ENCODE peak calls at places on chromosomes 2 and 18, in eight cellular contexts. I, A, W, Q, H, B, L and N are unnamed samples. For H3K9me3, the result is how much of the 10 kb centered on the place peaks cover.

GRCh38 chr2:136381722-136382633 is 264.0 kb upstream of the CXCR4 start:
- DNase-seq in H (no peak), Q (no peak), W (no peak), A (no peak), I (peak), L (peak), B (no peak), N (peak)

GRCh38 chr2:18065264-18065663 is 186.8 kb downstream of the KCNS3 start:
- DNase-seq in Q (no peak), W (no peak), B (no peak), A (no peak), L (no peak), H (no peak), I (no peak), N (no peak)

GRCh38 chr2:25479761-25480160 is 138.0 kb upstream of the DNMT3A start:
- DNase-seq in L (no peak), Q (no peak), H (no peak), I (no peak), A (no peak), W (no peak), B (no peak), N (no peak)

GRCh38 chr2:43132523-43133301 is 93.7 kb downstream of the ZFP36L2 start:
- DNase-seq in W (no peak), I (no peak), A (no peak), B (no peak), H (no peak), L (no peak), Q (no peak), N (no peak)

GRCh38 chr2:148903946-148904345 is 28.9 kb downstream of the KIF5C start:
- DNase-seq in L (no peak), I (no peak), A (no peak), H (no peak), W (no peak), B (no peak), Q (no peak), N (no peak)

GRCh38 chr2:184444217-184444616 is 154.1 kb upstream of the ZNF804A start:
- DNase-seq in W (no peak), A (no peak), I (no peak), L (no peak), Q (no peak), B (no peak), H (no peak), N (no peak)

GRCh38 chr2:232479341-232480200 is 8.1 kb downstream of the ECEL1 start:
- DNase-seq in I (no peak), W (no peak), H (no peak), A (peak), B (no peak), L (no peak), Q (no peak), N (no peak)

GRCh38 chr2:158228943-158229508 is 127.3 kb downstream of the UPP2 start:
- DNase-seq in A (no peak), L (no peak), Q (no peak), B (no peak), W (no peak), H (no peak), I (no peak), N (no peak)

GRCh38 chr2:136424112-136424511 is 306.2 kb upstream of the CXCR4 start:
- DNase-seq in Q (no peak), I (no peak), H (no peak), B (no peak), A (no peak), L (no peak), W (no peak), N (no peak)

GRCh38 chr2:234278556-234279286 is 218.2 kb downstream of the ARL4C start:
- DNase-seq in H (no peak), Q (no peak), B (no peak), A (no peak), W (no peak), I (no peak), L (no peak), N (no peak)

GRCh38 chr18:77668219-77668618 is 418.6 kb downstream of the GALR1 start:
- DNase-seq in W (no peak), Q (no peak), L (no peak), A (no peak), B (no peak), H (no peak), I (no peak), N (no peak)

GRCh38 chr18:77676901-77677300 is 427.3 kb downstream of the GALR1 start:
- DNase-seq in I (no peak), W (no peak), A (no peak), L (no peak), Q (no peak), H (no peak), B (no peak), N (no peak)

GRCh38 chr18:77666613-77667012 is 417.0 kb downstream of the GALR1 start:
- DNase-seq in A (no peak), H (no peak), B (no peak), Q (no peak), I (no peak), L (no peak), W (no peak), N (no peak)

GRCh38 chr18:77671456-77672167 is 422.0 kb downstream of the GALR1 start:
- DNase-seq in H (no peak), B (no peak), Q (no peak), W (no peak), I (no peak), A (no peak), L (no peak), N (no peak)
- H3K9me3 ChIP-seq in H (under half), B (under half), Q (under half), W (under half), I (under half), A (under half), L (under half), N (under half)

GRCh38 chr18:77651441-77651840 is 401.8 kb downstream of the GALR1 start:
- DNase-seq in W (no peak), A (no peak), B (no peak), Q (no peak), I (no peak), L (no peak), H (no peak), N (no peak)
- H3K9me3 ChIP-seq in W (under half), A (under half), B (under half), Q (under half), I (under half), L (under half), H (under half), N (under half)

GRCh38 chr2:133040175-133040574 is 370.2 kb upstream of the LYPD1 start:
- DNase-seq in H (no peak), Q (no peak), I (no peak), B (no peak), W (peak), L (no peak), A (no peak), N (no peak)

GRCh38 chr2:133044556-133044955 is 374.6 kb upstream of the LYPD1 start:
- DNase-seq in A (no peak), W (no peak), H (no peak), B (no peak), I (no peak), L (no peak), Q (no peak), N (no peak)

GRCh38 chr2:133045787-133046186 is 375.8 kb upstream of the LYPD1 start:
- DNase-seq in I (no peak), B (no peak), L (no peak), Q (no peak), A (no peak), W (no peak), H (no peak), N (no peak)
- H3K9me3 ChIP-seq in I (under half), B (under half), L (under half), Q (under half), A (under half), W (under half), H (under half), N (under half)

GRCh38 chr2:13550832-13551231 is 834.1 kb downstream of the TRIB2 start:
- DNase-seq in L (no peak), W (no peak), B (no peak), A (no peak), I (no peak), Q (no peak), H (no peak), N (no peak)
- H3K9me3 ChIP-seq in L (under half), W (under half), B (under half), A (under half), I (under half), Q (under half), H (under half), N (under half)